ENCODE peak calls at places on chromosomes 6 and 20, in five cellular contexts. N, R, B, I and H are unnamed samples.

GRCh38 chr6:32888576-32888975 is 34.6 kb downstream of the PSMB9 start:
- DNase-seq in N (no peak), R (no peak), B (no peak), I (no peak), H (no peak)

GRCh38 chr6:15518057-15518456 is 144.8 kb downstream of the DTNBP1 start:
- DNase-seq in N (no peak), R (no peak), B (no peak), I (no peak), H (no peak)

GRCh38 chr20:2762578-2763131 is 37.8 kb downstream of the CPXM1 start:
- DNase-seq in N (no peak), R (no peak), B (no peak), I (no peak), H (no peak)

GRCh38 chr20:48260370-48260769 is 475.1 kb upstream of the SULF2 start:
- DNase-seq in N (no peak), R (no peak), B (peak; percentile 30), I (no peak), H (no peak)

GRCh38 chr20:23050847-23051627 is 1.6 kb upstream of the THBD start:
- DNase-seq in N (peak; percentile 93), R (no peak), B (peak; percentile 89), I (no peak), H (no peak)

GRCh38 chr20:52749020-52749419 is 223.1 kb upstream of the TSHZ2 start:
- DNase-seq in N (no peak), R (no peak), B (no peak), I (no peak), H (no peak)

GRCh38 chr6:39816744-39817143 is 24.6 kb downstream of the DAAM2 start:
- DNase-seq in N (no peak), R (no peak), B (no peak), I (no peak), H (no peak)

GRCh38 chr6:3263091-3263490 is 4.3 kb downstream of the PSMG4 start:
- DNase-seq in N (no peak), R (peak; percentile 60), B (no peak), I (no peak), H (no peak)

GRCh38 chr20:23048283-23049200 is 930 bp downstream of the THBD start:
- DNase-seq in N (peak; percentile 23), R (no peak), B (peak; percentile 70), I (no peak), H (no peak)

GRCh38 chr6:91193446-91193845 is 606.6 kb upstream of the MAP3K7 start:
- DNase-seq in N (no peak), R (no peak), B (no peak), I (no peak), H (no peak)

GRCh38 chr6:44002071-44002590 is 125.1 kb downstream of the MRPL14 start:
- DNase-seq in N (no peak), R (peak; percentile 74), B (no peak), I (peak; percentile 19), H (no peak)

GRCh38 chr6:129104131-129104530 is 221.2 kb downstream of the LAMA2 start:
- DNase-seq in N (peak; percentile 67), R (no peak), B (no peak), I (no peak), H (no peak)

GRCh38 chr20:33162753-33163152 is 5.2 kb upstream of the BPIFA2 start:
- DNase-seq in N (no peak), R (no peak), B (no peak), I (no peak), H (no peak)

GRCh38 chr6:3322366-3322890 is 63.7 kb downstream of the PSMG4 start:
- DNase-seq in N (no peak), R (no peak), B (no peak), I (no peak), H (no peak)

GRCh38 chr6:149493697-149494334 is 9.0 kb upstream of the ZC3H12D start:
- DNase-seq in N (no peak), R (no peak), B (no peak), I (no peak), H (no peak)

GRCh38 chr20:5933802-5934436 is 16.4 kb downstream of the TRMT6 start:
- DNase-seq in N (peak; percentile 12), R (peak; percentile 51), B (no peak), I (no peak), H (no peak)